ENCODE peak calls at places on chromosomes 16 and 17, in five cellular contexts. D is fibroblast of the aortic adventitia, C is mammary epithelial cell, M is HFF-Myc, V is HL-60. F is an unnamed sample.

GRCh38 chr16:78915916-78916315 is 684.6 kb downstream of the MAF start:
- DNase-seq in D (no peak), C (no peak), M (no peak), V (no peak), F (no peak)

GRCh38 chr16:24838554-24839266 is 7.1 kb upstream of the SLC5A11 start:
- DNase-seq in D (peak; percentile 85), C (peak; percentile 30), M (no peak), V (no peak), F (peak; percentile 83)

GRCh38 chr17:17028059-17028877 is 14.0 kb upstream of the MPRIP start:
- DNase-seq in D (peak; percentile 91), C (peak; percentile 99), M (no peak), V (no peak), F (peak; percentile 76)

GRCh38 chr17:40014375-40014980 is 762 bp upstream of the CSF3 start:
- DNase-seq in D (no peak), C (no peak), M (no peak), V (no peak), F (peak; percentile 48)

GRCh38 chr16:86016201-86016965 is 117.4 kb downstream of the IRF8 start:
- DNase-seq in D (peak; percentile 73), C (peak; percentile 34), M (no peak), V (no peak), F (peak; percentile 74)

GRCh38 chr17:63523256-63523869 is at the start of gene KCNH6:
- DNase-seq in D (no peak), C (no peak), M (no peak), V (no peak), F (no peak)

GRCh38 chr16:53435066-53435688 is 906 bp downstream of the RBL2 start:
- DNase-seq in D (peak; percentile 88), C (peak; percentile 83), M (peak; percentile 57), V (peak; percentile 74), F (peak; percentile 90)

GRCh38 chr17:77140878-77141767 is at the start of gene SEC14L1:
- DNase-seq in D (peak; percentile 44), C (peak; percentile 35), M (no peak), V (no peak), F (peak; percentile 54)

GRCh38 chr17:59330314-59330942 is 1.0 kb upstream of the YPEL2 start:
- DNase-seq in D (no peak), C (no peak), M (no peak), V (no peak), F (no peak)

GRCh38 chr17:62565817-62566216 is 61.7 kb upstream of the MRC2 start:
- DNase-seq in D (peak; percentile 59), C (peak; percentile 78), M (no peak), V (no peak), F (peak; percentile 56)

GRCh38 chr16:47258874-47259461 is 115.2 kb upstream of the NETO2 start:
- DNase-seq in D (peak; percentile 20), C (peak; percentile 3), M (peak; percentile 15), V (peak; percentile 3), F (peak; percentile 44)

GRCh38 chr17:17084941-17085340 is 42.7 kb downstream of the MPRIP start:
- DNase-seq in D (no peak), C (no peak), M (no peak), V (no peak), F (no peak)

GRCh38 chr16:66687906-66688625 is 8.5 kb downstream of the CMTM4 start:
- DNase-seq in D (no peak), C (no peak), M (no peak), V (no peak), F (no peak)

GRCh38 chr17:73393962-73394361 is 82.2 kb upstream of the CDC42EP4 start:
- DNase-seq in D (no peak), C (peak; percentile 30), M (no peak), V (no peak), F (no peak)

GRCh38 chr17:44122825-44123355 is 551 bp downstream of the HDAC5 start:
- DNase-seq in D (no peak), C (no peak), M (no peak), V (no peak), F (no peak)

GRCh38 chr17:33396818-33397217 is 103.7 kb upstream of the ASIC2 start:
- DNase-seq in D (no peak), C (peak; percentile 9), M (no peak), V (no peak), F (no peak)

GRCh38 chr17:74354123-74354522 is 7.5 kb downstream of the BTBD17 start:
- DNase-seq in D (no peak), C (no peak), M (no peak), V (peak; percentile 64), F (no peak)

GRCh38 chr16:9625122-9625521 is 533.7 kb downstream of the HAPSTR1 start:
- DNase-seq in D (no peak), C (no peak), M (no peak), V (no peak), F (no peak)

GRCh38 chr17:6711081-6711674 is 2.0 kb downstream of the SLC13A5 start:
- DNase-seq in D (no peak), C (no peak), M (no peak), V (no peak), F (no peak)

GRCh38 chr17:32298721-32299578 is 33.3 kb downstream of the RHBDL3 start:
- DNase-seq in D (no peak), C (no peak), M (no peak), V (no peak), F (no peak)

GRCh38 chr16:54931041-54931756 is 534 bp downstream of the IRX5 start:
- DNase-seq in D (peak; percentile 42), C (peak; percentile 44), M (no peak), V (no peak), F (no peak)

GRCh38 chr16:54587176-54587515 is 300.6 kb upstream of the IRX3 start:
- DNase-seq in D (no peak), C (no peak), M (no peak), V (no peak), F (no peak)

GRCh38 chr16:4392382-4393242 is 21.0 kb downstream of the VASN start:
- DNase-seq in D (peak; percentile 80), C (peak; percentile 62), M (peak; percentile 89), V (no peak), F (peak; percentile 66)

GRCh38 chr17:33291248-33292183 is 1.6 kb downstream of the ASIC2 start:
- DNase-seq in D (no peak), C (peak; percentile 31), M (no peak), V (peak; percentile 14), F (peak; percentile 10)

GRCh38 chr17:19978206-19978802 is 676 bp upstream of the AKAP10 start:
- DNase-seq in D (peak; percentile 8), C (no peak), M (no peak), V (no peak), F (no peak)

GRCh38 chr16:30366511-30366910 is 3.8 kb downstream of the TBC1D10B start:
- DNase-seq in D (no peak), C (no peak), M (no peak), V (no peak), F (no peak)

GRCh38 chr17:58324409-58325288 is 3.9 kb downstream of the TSPOAP1 start:
- DNase-seq in D (no peak), C (no peak), M (no peak), V (no peak), F (no peak)

GRCh38 chr16:66254751-66255150 is 111.7 kb upstream of the CDH5 start:
- DNase-seq in D (no peak), C (no peak), M (no peak), V (no peak), F (peak; percentile 22)

GRCh38 chr17:68733241-68734176 is 132.3 kb upstream of the FAM20A start:
- DNase-seq in D (peak; percentile 92), C (no peak), M (peak; percentile 32), V (no peak), F (peak; percentile 80)

GRCh38 chr17:78316867-78317816 is 42.7 kb downstream of the SOCS3 start:
- DNase-seq in D (peak; percentile 45), C (no peak), M (no peak), V (no peak), F (peak; percentile 48)

GRCh38 chr16:82935781-82936180 is 309.0 kb downstream of the CDH13 start:
- DNase-seq in D (no peak), C (no peak), M (no peak), V (no peak), F (no peak)

GRCh38 chr16:28985206-28985605 is 354 bp downstream of the LAT start:
- DNase-seq in D (no peak), C (no peak), M (no peak), V (no peak), F (no peak)
- H3K4me3 ChIP-seq in D (no peak overlapping the region), C (no peak overlapping the region), M (no peak overlapping the region), V (no peak overlapping the region), F (no peak overlapping the region)

DNA sequence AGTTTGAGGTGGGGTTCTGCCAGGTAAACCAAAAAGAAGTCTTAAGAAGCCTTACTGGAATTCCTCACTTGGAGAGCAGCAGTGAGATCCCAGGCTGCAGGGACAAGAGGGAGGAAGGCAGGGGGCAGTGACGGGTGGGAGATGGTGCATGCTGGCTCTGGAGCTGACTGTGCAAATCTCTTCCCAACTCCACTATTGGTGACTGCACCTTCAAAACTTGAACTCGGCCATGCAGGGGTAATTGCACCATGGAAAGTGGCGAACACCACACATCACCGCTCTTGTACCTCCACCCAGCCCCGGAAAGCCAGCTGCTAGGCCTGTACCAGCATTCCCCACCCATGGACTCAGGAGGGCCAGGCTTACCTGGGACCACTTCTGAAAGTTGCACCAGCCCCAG is 51.4 kb upstream of the CDR2 start:
- DNase-seq in D (no peak), C (no peak), M (no peak), V (no peak), F (no peak)
- TF ChIP-seq CTCF in D (peak; percentile 4), C (no peak), M (no peak), V (no peak), F (no peak)

GRCh38 chr16:57649443-57649751 is 18.7 kb upstream of the ADGRG3 start:
- DNase-seq in D (no peak), C (no peak), M (no peak), V (no peak), F (no peak)

GRCh38 chr16:57649846-57650245 is 18.3 kb upstream of the ADGRG3 start:
- DNase-seq in D (no peak), C (no peak), M (no peak), V (no peak), F (no peak)

GRCh38 chr16:57651344-57652333 is 16.5 kb upstream of the ADGRG3 start:
- DNase-seq in D (no peak), C (no peak), M (no peak), V (no peak), F (no peak)

GRCh38 chr16:57653936-57654335 is 14.2 kb upstream of the ADGRG3 start:
- DNase-seq in D (no peak), C (peak; percentile 61), M (no peak), V (no peak), F (no peak)

DNA sequence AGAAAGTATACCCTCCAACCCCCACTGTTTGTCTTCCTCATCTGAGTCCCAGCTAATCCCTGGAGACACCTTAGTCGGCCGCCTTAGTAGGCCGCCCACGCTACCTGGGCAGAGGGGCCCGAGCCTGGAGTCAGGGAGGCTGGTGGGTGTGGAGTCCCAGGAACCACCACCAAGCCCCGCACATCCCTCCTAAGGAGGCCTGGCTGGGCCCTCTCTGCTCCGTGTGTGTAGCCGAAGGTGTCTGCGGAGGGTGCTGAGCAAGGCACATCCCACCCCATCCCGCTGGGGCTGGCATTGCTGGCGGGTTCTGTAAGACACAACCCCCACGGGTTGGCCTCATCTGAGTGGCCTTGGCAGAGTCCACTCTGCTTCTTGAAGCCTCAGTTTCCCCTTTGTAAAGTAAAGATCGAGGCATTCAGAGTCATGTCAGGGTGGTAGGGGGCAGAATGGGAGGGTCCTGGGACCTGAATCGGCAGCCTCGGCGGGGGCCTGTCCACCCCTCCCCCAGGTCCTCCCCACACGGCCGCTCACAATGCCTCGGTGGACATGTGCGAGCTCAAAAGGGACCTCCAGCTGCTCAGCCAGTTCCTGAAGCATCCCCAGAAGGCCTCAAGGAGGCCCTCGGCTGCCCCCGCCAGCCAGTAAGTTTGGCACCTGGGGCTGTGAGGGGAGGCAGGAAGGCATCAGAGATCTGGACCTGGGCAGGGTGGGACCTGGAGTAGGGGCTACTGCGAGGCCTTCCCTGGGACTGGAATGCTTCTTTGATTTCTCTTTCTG is 15.2 kb upstream of the ADGRG3 start:
- DNase-seq in D (no peak), C (no peak), M (no peak), V (no peak), F (no peak)
- H3K4me3 ChIP-seq in D (no peak overlapping the region), C (no peak overlapping the region), M (no peak overlapping the region), V (no peak overlapping the region), F (no peak overlapping the region)

GRCh38 chr17:2369551-2370210 is 31.2 kb downstream of the MNT start:
- DNase-seq in D (peak; percentile 35), C (no peak), M (no peak), V (no peak), F (peak; percentile 31)
- TF ChIP-seq CTCF in D (peak; percentile 21), C (peak; percentile 4), M (no peak), V (no peak), F (peak; percentile 23)